ENCODE peak calls at places on chromosomes 12 and 14, in ten cellular contexts. I, W, S, Y, J, U, E, M, B and V are unnamed samples.

GRCh38 chr14:44785096-44785495 is 176.7 kb downstream of the KLHL28 start:
- DNase-seq in J (no peak), W (no peak), U (no peak), E (no peak), B (no peak), Y (no peak), S (no peak), M (no peak), I (no peak), V (no peak)

GRCh38 chr14:89349196-89350008 is 67.6 kb downstream of the FOXN3 start:
- DNase-seq in U (no peak), B (no peak), E (no peak), S (peak; percentile 99), M (no peak), I (no peak), W (peak; percentile 100), J (no peak), Y (peak; percentile 25), V (no peak)

GRCh38 chr14:104117341-104118005 is 20.9 kb upstream of the KIF26A start:
- DNase-seq in S (no peak), E (no peak), J (no peak), U (no peak), W (no peak), Y (no peak), M (no peak), B (peak; percentile 87), I (no peak), V (no peak)

GRCh38 chr12:88922816-88923215 is 342.5 kb upstream of the KITLG start:
- DNase-seq in J (no peak), B (no peak), Y (no peak), W (no peak), S (no peak), E (no peak), M (no peak), U (no peak), I (no peak), V (no peak)

GRCh38 chr14:92464156-92464555 is 49.4 kb upstream of the RIN3 start:
- DNase-seq in S (no peak), E (no peak), I (no peak), M (no peak), B (peak; percentile 49), Y (no peak), J (no peak), W (no peak), U (no peak), V (no peak)

GRCh38 chr12:30967026-30967425 is 40.5 kb downstream of the TSPAN11 start:
- DNase-seq in U (no peak), W (no peak), M (no peak), B (no peak), S (peak; percentile 95), Y (no peak), I (no peak), J (no peak), E (no peak), V (no peak)

GRCh38 chr14:38016497-38016896 is 191.2 kb upstream of the SSTR1 start:
- DNase-seq in U (no peak), M (no peak), S (no peak), Y (no peak), E (no peak), I (no peak), J (no peak), B (no peak), W (no peak), V (no peak)

GRCh38 chr14:79551591-79551990 is 659.7 kb downstream of the DIO2 start:
- DNase-seq in B (no peak), E (no peak), S (no peak), J (no peak), U (no peak), I (no peak), M (no peak), Y (no peak), W (no peak), V (no peak)

GRCh38 chr14:73764881-73765280 is 50.7 kb upstream of the PNMA1 start:
- DNase-seq in S (no peak), B (no peak), U (peak; percentile 64), M (no peak), W (no peak), Y (peak; percentile 91), J (no peak), E (peak; percentile 82), I (no peak), V (no peak)

GRCh38 chr12:56004211-56004610 is 7.1 kb downstream of the SUOX start:
- DNase-seq in M (no peak), J (no peak), B (no peak), E (no peak), Y (no peak), I (no peak), W (no peak), S (no peak), U (no peak), V (no peak)

GRCh38 chr12:16008442-16008841 is 97.3 kb downstream of the DERA start:
- DNase-seq in B (no peak), W (no peak), E (no peak), S (no peak), U (no peak), I (no peak), Y (peak; percentile 7), M (no peak), J (no peak), V (no peak)

GRCh38 chr12:53938276-53939140 is at the start of gene HOXC13:
- DNase-seq in S (peak; percentile 96), W (peak; percentile 97), M (no peak), E (no peak), U (no peak), I (peak; percentile 98), Y (no peak), J (peak; percentile 28), B (peak; percentile 97), V (no peak)

GRCh38 chr14:55684956-55685584 is 105.1 kb downstream of the KTN1 start:
- DNase-seq in E (no peak), I (no peak), B (no peak), U (no peak), J (no peak), M (no peak), W (no peak), Y (no peak), S (no peak), V (no peak)

GRCh38 chr14:67618617-67619063 is 1.1 kb upstream of the ARG2 start:
- DNase-seq in W (peak; percentile 72), S (peak; percentile 65), J (no peak), Y (peak; percentile 76), E (no peak), I (peak; percentile 49), M (no peak), U (no peak), B (no peak), V (no peak)